ENCODE peak calls at places on chromosomes 16 and 17, in nine cellular contexts. G is uterus; C is spleen; V is PC-9; Y is CD8-positive, alpha-beta memory T cell; T is effector memory CD4-positive, alpha-beta T cell; S is heart left ventricle; L is cardiac muscle cell; W is CD4-positive, CD25-positive, alpha-beta regulatory T cell. M is an unnamed sample. For H3K36me3, the result is how much of the 10 kb centered on the place peaks cover.

GRCh38 chr16:11356573-11357331 is 11.5 kb downstream of the RMI2 start:
- DNase-seq in G (peak), C (peak), V (peak), Y (peak), T (peak), S (peak), L (peak), W (peak), M (peak)

GRCh38 chr17:40912506-40913220 is 24.8 kb downstream of the KRT23 start:
- DNase-seq in G (no peak), C (no peak), V (no peak), Y (no peak), T (no peak), S (no peak), L (no peak), W (no peak), M (no peak)

GRCh38 chr16:24013733-24014645 is 178.2 kb downstream of the PRKCB start:
- DNase-seq in G (no peak), C (peak), V (no peak), Y (peak), T (peak), S (peak), L (no peak), W (peak), M (no peak)

GRCh38 chr17:79988163-79988971 is 47.3 kb downstream of the TBC1D16 start:
- DNase-seq in G (peak), C (peak), V (peak), Y (no peak), T (no peak), S (no peak), L (peak), W (no peak), M (no peak)

GRCh38 chr16:81276323-81276722 is 37.8 kb downstream of the BCO1 start:
- DNase-seq in G (no peak), C (no peak), V (no peak), Y (no peak), T (no peak), S (no peak), L (no peak), W (no peak), M (no peak)

GRCh38 chr17:80982426-80982974 is 9.1 kb upstream of the CHMP6 start:
- DNase-seq in G (no peak), C (no peak), V (no peak), Y (no peak), T (no peak), S (no peak), L (no peak), W (no peak), M (no peak)

GRCh38 chr17:72123964-72124791 is 3.4 kb downstream of the SOX9 start:
- DNase-seq in G (no peak), C (no peak), V (no peak), Y (no peak), T (no peak), S (peak), L (peak), W (no peak), M (no peak)

GRCh38 chr17:63649813-63650212 is 27.6 kb downstream of the MAP3K3 start:
- DNase-seq in G (no peak), C (no peak), V (no peak), Y (no peak), T (no peak), S (no peak), L (no peak), W (no peak), M (no peak)

GRCh38 chr16:71461686-71462648 is at the start of gene ZNF23:
- DNase-seq in G (peak), C (peak), V (peak), Y (peak), T (peak), S (peak), L (peak), W (peak), M (peak)

GRCh38 chr17:76733618-76733957 is 3.5 kb downstream of the SRSF2 start:
- DNase-seq in G (no peak), C (no peak), V (no peak), Y (no peak), T (no peak), S (no peak), L (no peak), W (no peak), M (no peak)

GRCh38 chr17:39208893-39209292 is 8.8 kb downstream of the RPL19 start:
- DNase-seq in G (no peak), C (peak), V (no peak), Y (no peak), T (no peak), S (no peak), L (no peak), W (no peak), M (peak)

GRCh38 chr16:4900036-4900435 is 36.9 kb downstream of the PPL start:
- DNase-seq in G (no peak), C (no peak), V (no peak), Y (no peak), T (no peak), S (no peak), L (peak), W (no peak), M (no peak)

GRCh38 chr17:74599531-74599939 is 7.5 kb upstream of the CD300LD start:
- DNase-seq in G (no peak), C (peak), V (no peak), Y (no peak), T (no peak), S (no peak), L (no peak), W (no peak), M (no peak)

GRCh38 chr17:4967539-4968165 is at the start of gene SPAG7:
- DNase-seq in G (peak), C (peak), V (peak), Y (peak), T (peak), S (peak), L (peak), W (peak), M (peak)

GRCh38 chr17:63919311-63919723 is 678 bp upstream of the GH1 start:
- DNase-seq in G (peak), C (peak), V (peak), Y (peak), T (peak), S (peak), L (peak), W (peak), M (peak)

GRCh38 chr16:87794485-87795078 is 28.8 kb upstream of the KLHDC4 start:
- DNase-seq in G (no peak), C (no peak), V (no peak), Y (no peak), T (no peak), S (no peak), L (no peak), W (no peak), M (no peak)

GRCh38 chr17:50354198-50354597 is 8.3 kb downstream of the XYLT2 start:
- DNase-seq in G (no peak), C (no peak), V (no peak), Y (no peak), T (no peak), S (no peak), L (no peak), W (no peak), M (no peak)

GRCh38 chr17:50356418-50356817 is 10.5 kb downstream of the XYLT2 start:
- DNase-seq in G (no peak), C (peak), V (no peak), Y (no peak), T (no peak), S (no peak), L (no peak), W (no peak), M (no peak)

GRCh38 chr17:50355701-50356341 is 9.9 kb downstream of the XYLT2 start:
- DNase-seq in G (no peak), C (peak), V (no peak), Y (no peak), T (no peak), S (no peak), L (no peak), W (no peak), M (peak)

GRCh38 chr17:50354776-50355175 is 8.8 kb downstream of the XYLT2 start:
- DNase-seq in G (no peak), C (no peak), V (no peak), Y (no peak), T (no peak), S (no peak), L (no peak), W (no peak), M (no peak)

DNA sequence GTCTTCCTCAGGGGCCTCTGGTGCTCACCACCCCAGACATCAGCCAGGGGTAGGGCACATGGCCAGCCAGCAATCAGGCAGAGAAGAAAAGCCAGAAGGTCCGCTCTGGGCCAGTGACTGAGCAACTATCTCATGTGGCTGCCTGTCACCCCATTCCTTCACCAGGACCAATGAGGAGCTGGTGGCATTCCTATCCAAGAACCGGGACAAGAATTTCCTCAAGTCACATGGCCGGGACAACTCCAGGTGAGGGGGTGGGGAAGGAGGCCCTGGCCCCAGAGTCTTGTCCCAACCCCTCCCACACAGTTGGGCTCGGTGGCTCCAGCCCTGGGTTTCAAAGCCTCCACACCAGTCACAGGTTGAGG is 9.4 kb downstream of the XYLT2 start:
- DNase-seq in G (no peak), C (no peak), V (no peak), Y (no peak), T (no peak), S (no peak), L (no peak), W (no peak), M (no peak)
- H3K36me3 ChIP-seq in G (under half), C (half or more), V (under half), Y (under half), T (half or more), S (under half), L (under half), W (half or more), M (under half)

GRCh38 chr16:56643080-56643778 is 4.8 kb downstream of the MT1A start:
- DNase-seq in G (peak), C (peak), V (peak), Y (peak), T (peak), S (peak), L (peak), W (peak), M (peak)
- H3K27ac ChIP-seq in G (no peak), C (peak), V (no peak), Y (no peak), T (no peak), S (no peak), L (no peak), W (no peak), M (no peak)

GRCh38 chr16:13829712-13830304 is 90.1 kb upstream of the ERCC4 start:
- DNase-seq in G (no peak), C (no peak), V (no peak), Y (no peak), T (no peak), S (no peak), L (no peak), W (no peak), M (no peak)

GRCh38 chr16:13835357-13835756 is 84.6 kb upstream of the ERCC4 start:
- DNase-seq in G (no peak), C (no peak), V (no peak), Y (no peak), T (no peak), S (no peak), L (no peak), W (no peak), M (no peak)

GRCh38 chr16:13835935-13836334 is 84.0 kb upstream of the ERCC4 start:
- DNase-seq in G (no peak), C (no peak), V (no peak), Y (no peak), T (no peak), S (no peak), L (no peak), W (no peak), M (no peak)

GRCh38 chr16:13833510-13833909 is 86.4 kb upstream of the ERCC4 start:
- DNase-seq in G (no peak), C (no peak), V (no peak), Y (no peak), T (no peak), S (no peak), L (no peak), W (no peak), M (no peak)
- H3K36me3 ChIP-seq in G (under half), C (under half), V (under half), Y (under half), T (under half), S (under half), L (under half), W (under half), M (under half)

DNA sequence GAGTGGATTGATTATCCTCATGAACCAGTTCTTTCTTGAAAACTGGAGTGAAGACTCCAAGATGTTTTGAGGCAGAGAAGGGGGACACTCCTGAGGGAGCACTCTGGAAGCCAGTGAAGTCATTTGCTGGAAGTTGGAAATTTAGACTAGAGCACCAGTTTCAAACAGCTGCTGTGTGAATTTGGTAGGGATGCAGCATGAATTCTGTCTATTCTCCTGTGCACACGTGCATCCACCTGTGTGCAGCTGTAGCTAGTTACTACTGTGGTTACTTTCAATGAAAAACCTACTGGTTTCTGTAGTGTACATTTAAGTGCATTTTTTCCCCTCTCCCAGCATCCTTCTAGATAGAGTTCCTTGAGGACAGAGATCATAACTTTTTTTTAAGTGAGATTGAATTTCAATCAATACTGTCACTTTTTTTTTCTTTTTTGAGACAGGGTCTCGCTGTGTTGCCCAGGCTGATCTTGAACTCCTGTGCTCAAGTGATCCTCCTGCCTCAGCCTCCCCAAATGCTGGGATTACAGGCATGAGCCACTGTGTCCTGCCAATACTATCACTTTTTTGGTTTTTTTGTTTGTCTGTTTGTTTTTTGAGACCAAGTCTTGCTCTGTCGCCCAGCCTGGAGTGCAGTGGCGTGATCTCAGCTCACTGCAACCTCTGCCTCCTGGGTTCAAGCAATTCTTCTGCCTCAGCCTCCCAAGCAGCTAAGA is 65.8 kb downstream of the TUBD1 start:
- DNase-seq in G (no peak), C (no peak), V (no peak), Y (no peak), T (no peak), S (no peak), L (no peak), W (no peak), M (no peak)
- H3K27ac ChIP-seq in G (peak), C (peak), V (peak), Y (no peak), T (peak), S (no peak), L (no peak), W (peak), M (peak)

DNA sequence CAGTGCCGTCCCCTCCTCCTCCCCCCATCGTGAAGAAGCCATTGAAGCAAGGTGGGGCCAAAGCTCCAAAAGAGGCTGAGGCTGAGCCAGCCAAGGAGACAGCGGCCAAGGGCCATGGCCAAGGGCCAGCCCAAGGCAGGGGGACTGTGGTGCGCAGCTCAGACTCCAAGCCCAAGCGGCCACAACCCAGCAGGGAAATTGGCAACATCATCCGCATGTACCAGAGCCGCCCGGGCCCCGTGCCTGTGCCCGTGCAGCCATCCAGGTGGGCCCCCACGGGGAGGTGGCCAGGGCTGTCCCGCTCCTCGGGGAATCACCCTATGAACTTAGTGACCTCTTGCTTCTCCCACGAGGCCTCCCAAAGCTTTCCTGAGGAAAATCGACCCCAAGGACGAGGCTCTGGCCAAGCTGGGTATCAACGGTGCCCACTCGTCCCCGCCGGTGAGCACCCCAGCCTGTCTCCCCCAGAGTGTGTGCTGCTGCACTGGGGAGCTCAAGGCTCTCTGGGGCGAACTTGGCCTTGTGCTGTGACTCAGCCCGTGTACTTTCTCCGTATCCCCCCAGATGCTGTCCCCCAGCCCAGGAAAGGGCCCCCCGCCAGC is 16.6 kb upstream of the SMIM5 start:
- DNase-seq in G (no peak), C (no peak), V (no peak), Y (no peak), T (no peak), S (no peak), L (no peak), W (no peak), M (no peak)
- H3K36me3 ChIP-seq in G (under half), C (half or more), V (under half), Y (under half), T (under half), S (under half), L (under half), W (under half), M (under half)